ENCODE peak calls at places on chromosomes 1 and 21, in nine cellular contexts. One of them, this sample, is unnamed.

GRCh38 chr1:6111991-6112689 is 66.5 kb downstream of the KCNAB2 start:
- DNase-seq in H1: no peak
- DNase-seq in nephron progenitor cell: no peak
- DNase-seq in body of pancreas: no peak
- DNase-seq in Peyer's patch: no peak
- DNase-seq in type B pancreatic cell: no peak
- DNase-seq in breast epithelium: no peak
- DNase-seq in mucosa of descending colon: peak
- DNase-seq in heart right ventricle: peak
- DNase-seq in this sample: no peak

GRCh38 chr1:53896673-53897229 is 2.8 kb downstream of the DIO1 start:
- DNase-seq in H1: no peak
- DNase-seq in mucosa of descending colon: no peak
- DNase-seq in breast epithelium: no peak
- DNase-seq in body of pancreas: no peak
- DNase-seq in Peyer's patch: no peak
- DNase-seq in nephron progenitor cell: no peak
- DNase-seq in type B pancreatic cell: no peak
- DNase-seq in heart right ventricle: no peak
- DNase-seq in this sample: no peak

GRCh38 chr1:37999434-38000232 is 5.7 kb downstream of the FHL3 start:
- DNase-seq in H1: no peak
- DNase-seq in mucosa of descending colon: peak
- DNase-seq in body of pancreas: peak
- DNase-seq in type B pancreatic cell: no peak
- DNase-seq in nephron progenitor cell: peak
- DNase-seq in Peyer's patch: no peak
- DNase-seq in breast epithelium: no peak
- DNase-seq in heart right ventricle: peak
- DNase-seq in this sample: peak

GRCh38 chr1:223776826-223777454 is 64.6 kb downstream of the CAPN2 start:
- DNase-seq in body of pancreas: no peak
- DNase-seq in Peyer's patch: no peak
- DNase-seq in nephron progenitor cell: no peak
- DNase-seq in breast epithelium: no peak
- DNase-seq in H1: no peak
- DNase-seq in type B pancreatic cell: no peak
- DNase-seq in heart right ventricle: no peak
- DNase-seq in mucosa of descending colon: no peak
- DNase-seq in this sample: no peak

GRCh38 chr1:160376525-160377131 is 9.8 kb downstream of the NHLH1 start:
- DNase-seq in body of pancreas: peak
- DNase-seq in breast epithelium: no peak
- DNase-seq in heart right ventricle: no peak
- DNase-seq in H1: no peak
- DNase-seq in Peyer's patch: no peak
- DNase-seq in type B pancreatic cell: peak
- DNase-seq in mucosa of descending colon: no peak
- DNase-seq in nephron progenitor cell: peak
- DNase-seq in this sample: peak

GRCh38 chr1:235326719-235327558 is 1.0 kb downstream of the ARID4B start:
- DNase-seq in mucosa of descending colon: peak
- DNase-seq in heart right ventricle: peak
- DNase-seq in nephron progenitor cell: peak
- DNase-seq in H1: no peak
- DNase-seq in type B pancreatic cell: peak
- DNase-seq in Peyer's patch: peak
- DNase-seq in body of pancreas: peak
- DNase-seq in breast epithelium: no peak
- DNase-seq in this sample: peak

GRCh38 chr1:103958699-103959098 is 209.0 kb downstream of the AMY1C start:
- DNase-seq in nephron progenitor cell: no peak
- DNase-seq in type B pancreatic cell: no peak
- DNase-seq in mucosa of descending colon: no peak
- DNase-seq in Peyer's patch: no peak
- DNase-seq in H1: no peak
- DNase-seq in body of pancreas: no peak
- DNase-seq in heart right ventricle: no peak
- DNase-seq in breast epithelium: no peak
- DNase-seq in this sample: no peak

GRCh38 chr1:111856411-111857135 is 100.9 kb downstream of the DDX20 start:
- DNase-seq in nephron progenitor cell: no peak
- DNase-seq in heart right ventricle: no peak
- DNase-seq in H1: no peak
- DNase-seq in mucosa of descending colon: no peak
- DNase-seq in body of pancreas: no peak
- DNase-seq in type B pancreatic cell: no peak
- DNase-seq in Peyer's patch: no peak
- DNase-seq in breast epithelium: no peak
- DNase-seq in this sample: no peak

GRCh38 chr1:155913969-155914757 is 3.0 kb upstream of the RIT1 start:
- DNase-seq in Peyer's patch: no peak
- DNase-seq in heart right ventricle: no peak
- DNase-seq in breast epithelium: no peak
- DNase-seq in type B pancreatic cell: no peak
- DNase-seq in H1: no peak
- DNase-seq in nephron progenitor cell: no peak
- DNase-seq in mucosa of descending colon: no peak
- DNase-seq in body of pancreas: no peak
- DNase-seq in this sample: no peak

GRCh38 chr1:192311281-192311680 is 5.5 kb upstream of the RGS21 start:
- DNase-seq in nephron progenitor cell: no peak
- DNase-seq in type B pancreatic cell: no peak
- DNase-seq in Peyer's patch: no peak
- DNase-seq in heart right ventricle: no peak
- DNase-seq in breast epithelium: no peak
- DNase-seq in body of pancreas: no peak
- DNase-seq in mucosa of descending colon: no peak
- DNase-seq in H1: no peak
- DNase-seq in this sample: no peak

GRCh38 chr1:36772837-36773495 is 261.3 kb downstream of the GRIK3 start:
- DNase-seq in Peyer's patch: no peak
- DNase-seq in H1: no peak
- DNase-seq in heart right ventricle: no peak
- DNase-seq in breast epithelium: no peak
- DNase-seq in body of pancreas: no peak
- DNase-seq in type B pancreatic cell: no peak
- DNase-seq in mucosa of descending colon: no peak
- DNase-seq in nephron progenitor cell: no peak
- DNase-seq in this sample: no peak

GRCh38 chr1:3032970-3033794 is 11.9 kb downstream of the ACTRT2 start:
- DNase-seq in heart right ventricle: no peak
- DNase-seq in body of pancreas: no peak
- DNase-seq in nephron progenitor cell: no peak
- DNase-seq in Peyer's patch: no peak
- DNase-seq in breast epithelium: no peak
- DNase-seq in type B pancreatic cell: peak
- DNase-seq in mucosa of descending colon: no peak
- DNase-seq in H1: no peak
- DNase-seq in this sample: no peak

DNA sequence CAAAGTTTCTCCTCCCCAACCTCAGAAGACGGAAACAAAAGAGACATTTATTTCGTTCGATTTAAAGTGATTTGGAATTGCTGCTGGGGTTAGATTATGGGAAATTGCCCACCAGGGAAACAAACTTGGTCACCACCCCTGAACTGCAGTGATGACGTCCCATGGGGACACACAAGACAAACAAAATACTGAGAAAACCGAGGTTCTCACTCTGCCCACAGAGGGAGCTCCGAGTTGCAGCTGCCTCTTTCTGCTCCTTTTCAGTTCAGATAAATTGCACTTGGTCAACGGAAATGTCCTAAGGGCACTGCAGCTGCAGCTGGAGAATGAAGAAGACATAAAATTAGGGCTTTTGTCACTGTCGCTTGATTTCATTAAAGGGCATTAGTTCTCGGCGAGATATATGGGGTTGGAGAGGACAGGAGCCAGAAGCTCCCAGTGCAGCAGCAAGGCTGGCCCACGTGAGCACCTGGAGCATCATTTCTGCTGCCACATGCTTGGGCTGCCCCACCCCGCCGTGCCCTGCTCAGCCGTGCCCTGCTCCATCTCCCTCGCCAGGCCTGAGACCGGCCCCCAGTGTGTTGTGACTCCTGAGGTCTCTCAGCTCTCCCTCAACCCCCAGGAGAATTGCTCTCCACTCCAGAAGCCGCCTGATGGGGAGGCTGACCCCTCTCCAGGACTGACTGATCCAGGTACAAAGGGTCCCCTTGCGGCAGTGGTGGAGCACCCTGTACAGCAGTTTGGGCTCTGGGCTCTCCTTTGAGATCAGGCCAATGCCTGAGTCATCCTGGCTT is 231.7 kb upstream of the AJAP1 start:
- DNase-seq in H1: no peak
- DNase-seq in breast epithelium: no peak
- DNase-seq in body of pancreas: no peak
- DNase-seq in heart right ventricle: no peak
- DNase-seq in Peyer's patch: no peak
- DNase-seq in type B pancreatic cell: no peak
- DNase-seq in nephron progenitor cell: no peak
- DNase-seq in mucosa of descending colon: no peak
- DNase-seq in this sample: no peak
- TF ChIP-seq CTCF in H1: peak
- TF ChIP-seq CTCF in breast epithelium: no peak
- TF ChIP-seq CTCF in body of pancreas: no peak
- TF ChIP-seq CTCF in heart right ventricle: no peak
- TF ChIP-seq CTCF in Peyer's patch: no peak
- TF ChIP-seq CTCF in type B pancreatic cell: peak
- TF ChIP-seq CTCF in nephron progenitor cell: peak
- TF ChIP-seq CTCF in mucosa of descending colon: no peak
- TF ChIP-seq CTCF in this sample: no peak

DNA sequence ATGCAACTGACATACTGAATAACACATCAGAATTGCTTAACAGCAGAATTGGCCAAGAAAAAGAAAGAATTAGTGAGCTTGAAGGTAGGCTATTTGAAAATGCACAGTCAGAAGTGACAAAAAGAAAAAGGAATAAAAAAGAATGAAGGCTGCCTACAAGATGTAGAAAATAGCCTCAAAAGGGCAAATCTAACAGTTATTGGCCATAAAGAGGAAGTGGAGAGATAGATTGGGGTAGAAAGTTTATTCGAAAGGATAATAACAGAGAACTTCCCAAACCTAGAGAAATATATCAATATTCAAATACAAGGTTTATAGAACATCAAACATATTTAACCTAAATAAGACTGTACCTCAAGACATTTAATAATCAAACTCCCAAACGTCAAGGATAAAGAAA is 67.5 kb downstream of the ATP6V1G3 start:
- DNase-seq in heart right ventricle: no peak
- DNase-seq in breast epithelium: no peak
- DNase-seq in body of pancreas: no peak
- DNase-seq in nephron progenitor cell: no peak
- DNase-seq in H1: no peak
- DNase-seq in type B pancreatic cell: no peak
- DNase-seq in mucosa of descending colon: no peak
- DNase-seq in Peyer's patch: no peak
- DNase-seq in this sample: no peak
- TF ChIP-seq CTCF in heart right ventricle: no peak
- TF ChIP-seq CTCF in breast epithelium: no peak
- TF ChIP-seq CTCF in body of pancreas: no peak
- TF ChIP-seq CTCF in nephron progenitor cell: no peak
- TF ChIP-seq CTCF in H1: no peak
- TF ChIP-seq CTCF in type B pancreatic cell: no peak
- TF ChIP-seq CTCF in mucosa of descending colon: no peak
- TF ChIP-seq CTCF in Peyer's patch: no peak
- TF ChIP-seq CTCF in this sample: no peak

GRCh38 chr21:39727401-39728120 is 17.4 kb upstream of the IGSF5 start:
- DNase-seq in H1: no peak
- DNase-seq in mucosa of descending colon: no peak
- DNase-seq in body of pancreas: no peak
- DNase-seq in breast epithelium: no peak
- DNase-seq in Peyer's patch: no peak
- DNase-seq in nephron progenitor cell: no peak
- DNase-seq in heart right ventricle: no peak
- DNase-seq in type B pancreatic cell: no peak
- DNase-seq in this sample: no peak

GRCh38 chr21:39724944-39725343 is 20.0 kb upstream of the IGSF5 start:
- DNase-seq in breast epithelium: no peak
- DNase-seq in type B pancreatic cell: no peak
- DNase-seq in nephron progenitor cell: no peak
- DNase-seq in heart right ventricle: no peak
- DNase-seq in H1: no peak
- DNase-seq in mucosa of descending colon: no peak
- DNase-seq in body of pancreas: no peak
- DNase-seq in Peyer's patch: no peak
- DNase-seq in this sample: no peak

GRCh38 chr21:39721885-39722284 is 23.1 kb upstream of the IGSF5 start:
- DNase-seq in Peyer's patch: no peak
- DNase-seq in type B pancreatic cell: no peak
- DNase-seq in H1: no peak
- DNase-seq in breast epithelium: no peak
- DNase-seq in nephron progenitor cell: no peak
- DNase-seq in mucosa of descending colon: no peak
- DNase-seq in body of pancreas: no peak
- DNase-seq in heart right ventricle: no peak
- DNase-seq in this sample: no peak

GRCh38 chr21:39728341-39728740 is 16.6 kb upstream of the IGSF5 start:
- DNase-seq in heart right ventricle: no peak
- DNase-seq in mucosa of descending colon: no peak
- DNase-seq in Peyer's patch: no peak
- DNase-seq in breast epithelium: no peak
- DNase-seq in nephron progenitor cell: no peak
- DNase-seq in body of pancreas: no peak
- DNase-seq in type B pancreatic cell: no peak
- DNase-seq in H1: no peak
- DNase-seq in this sample: no peak

GRCh38 chr21:39726133-39726532 is 18.9 kb upstream of the IGSF5 start:
- DNase-seq in Peyer's patch: no peak
- DNase-seq in mucosa of descending colon: no peak
- DNase-seq in nephron progenitor cell: no peak
- DNase-seq in breast epithelium: no peak
- DNase-seq in body of pancreas: no peak
- DNase-seq in heart right ventricle: no peak
- DNase-seq in H1: no peak
- DNase-seq in type B pancreatic cell: no peak
- DNase-seq in this sample: no peak
- TF ChIP-seq CTCF in Peyer's patch: no peak
- TF ChIP-seq CTCF in mucosa of descending colon: no peak
- TF ChIP-seq CTCF in nephron progenitor cell: no peak
- TF ChIP-seq CTCF in breast epithelium: no peak
- TF ChIP-seq CTCF in body of pancreas: peak
- TF ChIP-seq CTCF in heart right ventricle: no peak
- TF ChIP-seq CTCF in H1: peak
- TF ChIP-seq CTCF in type B pancreatic cell: peak
- TF ChIP-seq CTCF in this sample: no peak

DNA sequence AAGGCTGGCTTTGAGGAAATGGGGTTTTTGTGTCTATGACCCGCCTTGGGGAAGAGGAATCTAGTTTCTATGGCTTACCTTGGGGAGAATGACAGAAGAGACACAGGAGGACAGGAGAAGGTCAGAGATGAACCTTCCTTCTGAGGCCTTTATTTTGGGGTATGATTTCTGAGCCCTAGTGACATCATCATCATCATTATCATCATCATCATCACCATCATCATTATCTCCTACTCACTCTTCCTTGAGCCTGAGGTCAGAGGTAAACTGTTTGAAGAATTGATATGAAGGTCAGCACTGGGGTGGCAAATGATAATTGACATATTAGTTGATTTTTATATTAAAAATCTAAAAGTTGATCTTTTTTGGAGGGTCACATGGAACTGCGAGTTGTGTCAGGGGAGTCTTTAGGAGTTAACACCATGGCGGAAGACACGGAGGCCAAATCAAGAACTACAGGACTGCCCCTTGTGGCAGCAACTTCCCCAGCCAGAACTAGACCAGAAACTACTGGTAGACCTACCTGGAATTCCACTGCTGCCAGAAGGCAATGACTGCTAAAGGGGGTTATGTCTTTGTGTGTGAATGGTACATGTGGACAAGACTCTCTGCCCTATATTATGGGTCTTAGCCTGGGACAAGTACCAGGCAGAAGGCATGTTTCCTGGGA is 49.8 kb upstream of the WLS start:
- DNase-seq in heart right ventricle: no peak
- DNase-seq in breast epithelium: no peak
- DNase-seq in body of pancreas: no peak
- DNase-seq in mucosa of descending colon: no peak
- DNase-seq in type B pancreatic cell: no peak
- DNase-seq in Peyer's patch: no peak
- DNase-seq in nephron progenitor cell: no peak
- DNase-seq in H1: no peak
- DNase-seq in this sample: no peak
- TF ChIP-seq CTCF in heart right ventricle: no peak
- TF ChIP-seq CTCF in breast epithelium: no peak
- TF ChIP-seq CTCF in body of pancreas: no peak
- TF ChIP-seq CTCF in mucosa of descending colon: no peak
- TF ChIP-seq CTCF in type B pancreatic cell: no peak
- TF ChIP-seq CTCF in Peyer's patch: no peak
- TF ChIP-seq CTCF in nephron progenitor cell: no peak
- TF ChIP-seq CTCF in H1: peak
- TF ChIP-seq CTCF in this sample: no peak